ENCODE peak calls at places on chromosomes 7 and 10, in ten cellular contexts. R is GM12891; V is H9; I is iris pigment epithelial cell; T is NCI-H446; E is esophagus squamous epithelium; G is MM.1S; F is Ammon's horn; Z is EL; K is CD8-positive, alpha-beta memory T cell. N is an unnamed sample.

GRCh38 chr10:60282771-60283353 is 106.8 kb downstream of the ANK3 start:
- DNase-seq in R (no peak), V (no peak), I (peak), T (no peak), E (no peak), G (no peak), F (peak), Z (peak), K (no peak), N (no peak)

GRCh38 chr10:7872041-7872442 is 53.7 kb downstream of the TAF3 start:
- DNase-seq in R (no peak), V (no peak), I (no peak), T (peak), E (no peak), G (peak), F (no peak), Z (peak), K (no peak), N (no peak)

GRCh38 chr7:111098011-111098925 is 7.3 kb downstream of the LRRN3 start:
- DNase-seq in R (no peak), V (peak), I (peak), T (peak), E (no peak), G (peak), F (peak), Z (peak), K (peak), N (no peak)

GRCh38 chr7:98674881-98675280 is 57.8 kb downstream of the NPTX2 start:
- DNase-seq in R (no peak), V (no peak), I (no peak), T (no peak), E (no peak), G (no peak), F (no peak), Z (no peak), K (no peak), N (no peak)

GRCh38 chr10:99331207-99331803 is 2.1 kb downstream of the CNNM1 start:
- DNase-seq in R (no peak), V (no peak), I (peak), T (no peak), E (no peak), G (no peak), F (no peak), Z (no peak), K (no peak), N (no peak)

GRCh38 chr7:49228447-49228846 is 304.1 kb downstream of the CDC14C start:
- DNase-seq in R (no peak), V (peak), I (no peak), T (no peak), E (no peak), G (no peak), F (no peak), Z (no peak), K (no peak), N (no peak)

GRCh38 chr10:71246591-71247143 is 34.3 kb downstream of the UNC5B start:
- DNase-seq in R (no peak), V (no peak), I (no peak), T (no peak), E (no peak), G (no peak), F (no peak), Z (no peak), K (no peak), N (no peak)

GRCh38 chr7:3381073-3381685 is 80.1 kb downstream of the SDK1 start:
- DNase-seq in R (no peak), V (no peak), I (no peak), T (no peak), E (no peak), G (no peak), F (no peak), Z (no peak), K (no peak), N (no peak)

GRCh38 chr10:43842496-43842895 is 193.8 kb upstream of the ZNF32 start:
- DNase-seq in R (no peak), V (no peak), I (no peak), T (no peak), E (no peak), G (no peak), F (no peak), Z (no peak), K (no peak), N (no peak)

GRCh38 chr10:33352154-33352553 is 17.7 kb upstream of the NRP1 start:
- DNase-seq in R (no peak), V (no peak), I (peak), T (no peak), E (no peak), G (no peak), F (no peak), Z (peak), K (no peak), N (no peak)

N was measured in stimulated activated naive CD8-positive, alpha-beta T cell treated with anti-CD3 and anti-CD28 coated beads, Interleukin-15, amount 100 ng/mL, for 72 hours.